ENCODE peak calls at places on chromosome 9, in five cellular contexts. P, D, A, U and K are unnamed samples.

GRCh38 chr9:676780-677458 is 164.6 kb upstream of the DMRT1 start:
- DNase-seq in A (no peak), U (no peak), D (no peak), P (no peak), K (no peak)

GRCh38 chr9:33116855-33117254 is 40.4 kb upstream of the SMU1 start:
- DNase-seq in U (no peak), P (no peak), D (no peak), A (no peak), K (no peak)

GRCh38 chr9:77016526-77017504 is 2.6 kb upstream of the FOXB2 start:
- DNase-seq in D (no peak), U (no peak), P (no peak), A (no peak), K (peak)

GRCh38 chr9:33818167-33818831 is 1.3 kb downstream of the UBE2R2 start:
- DNase-seq in P (peak), U (no peak), D (peak), A (no peak), K (no peak)

GRCh38 chr9:86511614-86512360 is 157.6 kb upstream of the TUT7 start:
- DNase-seq in D (no peak), A (no peak), P (no peak), U (no peak), K (no peak)

GRCh38 chr9:124326378-124326777 is 68.6 kb downstream of the NEK6 start:
- DNase-seq in A (no peak), D (no peak), P (no peak), U (no peak), K (no peak)

GRCh38 chr9:77764894-77765780 is 117.0 kb upstream of the GNA14 start:
- DNase-seq in A (peak), D (peak), P (no peak), U (peak), K (peak)

GRCh38 chr9:135165003-135165711 is 77.7 kb downstream of the OLFM1 start:
- DNase-seq in D (no peak), U (no peak), P (no peak), A (no peak), K (no peak)

GRCh38 chr9:16032799-16033198 is 480.0 kb downstream of the CCDC171 start:
- DNase-seq in U (no peak), P (no peak), A (peak), D (peak), K (peak)

GRCh38 chr9:137725598-137725997 is 106.8 kb downstream of the EHMT1 start:
- DNase-seq in A (no peak), D (no peak), U (no peak), P (no peak), K (no peak)

GRCh38 chr9:125513634-125514413 is 193.2 kb downstream of the MAPKAP1 start:
- DNase-seq in D (peak), A (peak), P (no peak), U (no peak), K (peak)

GRCh38 chr9:93320591-93321219 is 130.8 kb upstream of the FAM120A start:
- DNase-seq in A (no peak), P (no peak), D (no peak), U (no peak), K (no peak)

GRCh38 chr9:123640792-123641222 is 284.8 kb downstream of the CRB2 start:
- DNase-seq in U (no peak), D (no peak), A (no peak), P (no peak), K (no peak)

GRCh38 chr9:136644343-136644592 is 18.4 kb upstream of the EGFL7 start:
- DNase-seq in D (peak), A (peak), P (no peak), U (peak), K (peak)

GRCh38 chr9:84296146-84296843 is 44.3 kb downstream of the SLC28A3 start:
- DNase-seq in U (peak), P (no peak), D (peak), A (peak), K (peak)

GRCh38 chr9:137416563-137417151 is 6.3 kb downstream of the EXD3 start:
- DNase-seq in A (no peak), P (no peak), U (no peak), D (no peak), K (no peak)

GRCh38 chr9:7071916-7072315 is 314.1 kb downstream of the KDM4C start:
- DNase-seq in A (no peak), P (no peak), D (no peak), U (no peak), K (no peak)

GRCh38 chr9:19994296-19994695 is 205.5 kb upstream of the SLC24A2 start:
- DNase-seq in D (no peak), A (peak), U (peak), P (no peak), K (no peak)

GRCh38 chr9:118222375-118222774 is 518.2 kb downstream of the TLR4 start:
- DNase-seq in P (no peak), D (peak), A (no peak), U (no peak), K (no peak)

GRCh38 chr9:116959775-116960174 is 272.7 kb downstream of the TRIM32 start:
- DNase-seq in U (no peak), D (no peak), P (no peak), A (no peak), K (no peak)

GRCh38 chr9:87701931-87702421 is 23.9 kb upstream of the CTSL start:
- DNase-seq in D (no peak), U (no peak), P (no peak), A (peak), K (no peak)

GRCh38 chr9:4489562-4489918 is 728 bp upstream of the SLC1A1 start:
- DNase-seq in P (peak), A (peak), D (peak), U (peak), K (peak)

GRCh38 chr9:117715411-117715989 is 11.3 kb downstream of the TLR4 start:
- DNase-seq in P (no peak), D (no peak), A (peak), U (no peak), K (peak)

GRCh38 chr9:134632329-134632728 is 9.3 kb upstream of the COL5A1 start:
- DNase-seq in A (no peak), U (no peak), D (no peak), P (no peak), K (no peak)

GRCh38 chr9:94726495-94727191 is at the start of gene AOPEP:
- DNase-seq in A (peak), P (peak), D (peak), U (peak), K (peak)

GRCh38 chr9:21965401-21965951 is 28.7 kb downstream of the CDKN2A start:
- DNase-seq in U (peak), A (peak), D (no peak), P (peak), K (peak)

GRCh38 chr9:4550777-4551476 is 60.7 kb downstream of the SLC1A1 start:
- DNase-seq in A (peak), P (no peak), U (peak), D (no peak), K (peak)

GRCh38 chr9:23117621-23118020 is 671.0 kb downstream of the DMRTA1 start:
- DNase-seq in U (no peak), P (no peak), D (no peak), A (peak), K (no peak)

GRCh38 chr9:71746753-71747115 is 21.6 kb downstream of the CEMIP2 start:
- DNase-seq in D (no peak), P (no peak), U (no peak), A (no peak), K (no peak)

GRCh38 chr9:124133752-124134151 is 122.2 kb downstream of the LHX2 start:
- DNase-seq in P (peak), D (peak), U (peak), A (peak), K (peak)

GRCh38 chr9:70136632-70137031 is 93.0 kb downstream of the MAMDC2 start:
- DNase-seq in U (peak), A (peak), D (no peak), P (no peak), K (peak)

GRCh38 chr9:138008081-138008841 is 130.7 kb downstream of the CACNA1B start:
- DNase-seq in P (no peak), A (peak), D (no peak), U (no peak), K (no peak)

GRCh38 chr9:96219615-96220257 is 82.2 kb downstream of the HSD17B3 start:
- DNase-seq in D (no peak), A (peak), P (peak), U (no peak), K (peak)

GRCh38 chr9:95028855-95029219 is 288.7 kb downstream of the FANCC start:
- DNase-seq in P (no peak), U (no peak), A (no peak), D (no peak), K (no peak)

GRCh38 chr9:16688814-16689213 is 181.7 kb downstream of the BNC2 start:
- DNase-seq in A (no peak), D (no peak), P (no peak), U (no peak), K (no peak)

DNA sequence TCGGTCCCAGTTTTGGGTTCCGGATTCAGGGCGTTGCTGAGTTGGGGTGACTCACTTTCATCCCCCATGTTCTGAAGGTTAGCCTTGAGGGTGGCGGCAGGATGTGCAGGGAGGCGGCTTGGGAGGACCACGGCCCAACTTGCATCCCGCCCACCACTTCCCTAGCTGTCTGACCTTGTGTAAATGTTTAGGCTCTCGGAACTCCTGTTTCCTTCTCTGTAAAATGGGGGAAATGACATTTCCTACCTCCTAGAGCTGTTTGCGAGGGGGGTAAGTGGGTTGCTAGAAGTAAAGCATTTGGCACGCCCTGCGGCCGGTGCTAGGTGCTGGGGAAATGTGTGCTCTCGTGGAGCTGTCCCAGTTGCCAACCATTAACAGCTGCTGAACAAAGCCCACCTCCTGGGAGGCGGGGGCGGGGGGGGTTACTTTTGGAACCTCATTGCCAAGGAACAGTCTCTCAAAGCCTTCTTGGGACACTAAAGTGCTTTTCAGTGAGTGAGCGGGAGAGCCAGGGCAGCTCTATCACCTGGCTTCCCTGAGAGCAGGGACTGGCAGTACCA is 27.5 kb downstream of the PTGES2 start:
- DNase-seq in A (peak), D (no peak), U (no peak), P (no peak), K (peak)
- H3K4me3 ChIP-seq in A (peak), D (no peak), U (peak), P (peak), K (peak)

GRCh38 chr9:82332774-82333152 is 344.2 kb downstream of the SPATA31D1 start:
- DNase-seq in A (peak), D (peak), P (no peak), U (no peak), K (no peak)
- H3K4me3 ChIP-seq in A (no peak), D (no peak), P (no peak), U (no peak), K (no peak)

GRCh38 chr9:133113928-133114351 is 7.1 kb downstream of the RALGDS start:
- DNase-seq in U (no peak), P (peak), D (no peak), A (no peak), K (no peak)
- H3K4me3 ChIP-seq in U (no peak), P (no peak), D (no peak), A (no peak), K (no peak)

GRCh38 chr9:121700831-121701419 is 49.5 kb downstream of the DAB2IP start:
- DNase-seq in D (no peak), U (no peak), P (peak), A (no peak), K (no peak)
- H3K4me3 ChIP-seq in D (no peak), U (peak), P (peak), A (no peak), K (no peak)

DNA sequence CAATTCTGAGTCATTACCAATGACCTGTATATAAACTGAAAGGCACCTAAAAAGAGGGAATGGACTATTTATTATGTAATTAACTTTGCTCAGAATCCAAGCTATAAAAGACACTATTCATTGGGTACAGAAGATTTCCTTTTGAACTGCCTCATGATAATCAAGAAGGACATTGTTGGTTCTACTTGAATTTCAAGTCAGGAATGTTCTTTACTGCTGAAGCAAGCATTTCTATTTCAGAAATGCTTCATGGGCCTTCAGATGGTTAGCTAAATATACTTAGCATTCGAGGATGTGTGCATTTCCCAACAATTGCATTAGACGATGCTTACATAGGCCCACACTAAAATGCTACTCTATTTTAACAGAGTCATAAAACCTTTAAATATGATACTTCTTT is 658.2 kb upstream of the DMAC1 start:
- DNase-seq in D (no peak), P (no peak), U (no peak), A (no peak), K (peak)
- H3K4me3 ChIP-seq in D (no peak), P (no peak), U (no peak), A (no peak), K (no peak)

GRCh38 chr9:127083598-127083997 is 38.8 kb downstream of the ANGPTL2 start:
- DNase-seq in P (no peak), A (no peak), D (no peak), U (no peak), K (no peak)
- H3K4me3 ChIP-seq in P (no peak), A (no peak), D (no peak), U (no peak), K (no peak)